ENCODE peak calls at places on chromosomes 11 and 22, in eight cellular contexts. U is PC-9; H is suprapubic skin; E is K562; Z is right cardiac atrium; S is OCI-LY7; Q is uterus; C is CD8-positive, alpha-beta T cell. O is an unnamed sample.
A peak's percentile ranks its signal among the peaks of the same experiment; 100 is the strongest.

GRCh38 chr11:93490996-93491618 is 52.1 kb downstream of the SMCO4 start:
- DNase-seq in U (no peak), H (no peak), E (no peak), Z (no peak), S (no peak), Q (no peak), C (no peak), O (no peak)

GRCh38 chr11:19995131-19995530 is 165.1 kb downstream of the DBX1 start:
- DNase-seq in U (peak; percentile 44), H (no peak), E (peak; percentile 25), Z (no peak), S (no peak), Q (no peak), C (no peak), O (no peak)

GRCh38 chr11:96707273-96707672 is 317.5 kb downstream of the JRKL start:
- DNase-seq in U (no peak), H (no peak), E (no peak), Z (no peak), S (no peak), Q (no peak), C (no peak), O (no peak)

GRCh38 chr22:29344137-29344536 is 28.6 kb upstream of the RASL10A start:
- DNase-seq in U (peak; percentile 93), H (no peak), E (no peak), Z (peak; percentile 87), S (no peak), Q (peak; percentile 75), C (no peak), O (no peak)

GRCh38 chr11:7545611-7546010 is 31.8 kb downstream of the PPFIBP2 start:
- DNase-seq in U (no peak), H (no peak), E (no peak), Z (no peak), S (no peak), Q (no peak), C (no peak), O (no peak)

GRCh38 chr11:92457250-92457649 is 232.6 kb downstream of the FAT3 start:
- DNase-seq in U (no peak), H (no peak), E (no peak), Z (no peak), S (no peak), Q (no peak), C (no peak), O (no peak)

GRCh38 chr11:126268708-126269579 is at the start of the genes FOXRED1 and SRPRA:
- DNase-seq in U (peak; percentile 99), H (peak; percentile 100), E (peak; percentile 100), Z (peak; percentile 100), S (peak; percentile 99), Q (peak; percentile 99), C (peak; percentile 100), O (peak; percentile 100)

GRCh38 chr11:119262668-119263351 is 54.1 kb downstream of the MCAM start:
- DNase-seq in U (no peak), H (no peak), E (no peak), Z (no peak), S (no peak), Q (no peak), C (no peak), O (no peak)

GRCh38 chr11:16418698-16419097 is 62.4 kb upstream of the SOX6 start:
- DNase-seq in U (no peak), H (no peak), E (no peak), Z (no peak), S (no peak), Q (no peak), C (no peak), O (no peak)

GRCh38 chr11:10302744-10303557 is 1.9 kb upstream of the ADM start:
- DNase-seq in U (peak; percentile 73), H (peak; percentile 96), E (peak; percentile 32), Z (peak; percentile 95), S (no peak), Q (peak; percentile 87), C (peak; percentile 77), O (peak; percentile 58)

GRCh38 chr22:25702571-25703167 is 39.3 kb upstream of the MYO18B start:
- DNase-seq in U (no peak), H (no peak), E (no peak), Z (no peak), S (no peak), Q (no peak), C (no peak), O (peak; percentile 4)

GRCh38 chr11:125649465-125650166 is 24.7 kb downstream of the CHEK1 start:
- DNase-seq in U (no peak), H (no peak), E (no peak), Z (no peak), S (no peak), Q (no peak), C (no peak), O (peak; percentile 29)

DNA sequence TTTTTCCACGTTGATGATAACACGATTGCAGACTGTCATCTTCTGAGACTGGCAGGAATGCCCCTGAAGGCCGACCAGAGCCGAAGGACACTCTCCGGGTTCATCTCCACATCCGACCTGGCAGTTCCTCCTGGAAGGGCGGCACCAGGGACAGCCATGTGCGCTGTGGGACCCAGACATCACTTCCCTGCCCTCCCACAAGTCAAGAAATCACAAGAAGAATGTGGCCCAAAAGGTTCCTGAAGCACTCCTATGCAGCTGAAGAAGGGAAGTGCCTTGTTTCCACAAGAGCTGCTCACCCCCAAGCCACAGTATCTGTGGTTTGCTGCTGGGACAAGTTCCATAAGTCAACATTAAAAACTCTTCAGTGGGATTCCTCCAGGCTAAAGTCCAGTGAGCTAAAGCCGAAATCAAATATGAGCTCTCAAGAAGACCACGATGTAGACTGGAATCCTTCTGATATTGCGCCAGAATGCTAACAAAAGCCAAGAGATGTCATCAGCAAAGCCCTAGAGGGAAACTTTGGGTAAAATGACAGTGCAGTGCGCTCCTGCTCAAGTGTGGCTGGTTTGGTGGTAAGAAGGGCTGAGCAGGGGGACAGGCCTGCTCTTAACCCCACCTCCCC is 21.2 kb downstream of the PACSIN2 start:
- DNase-seq in U (no peak), H (no peak), E (no peak), Z (no peak), S (no peak), Q (no peak), C (no peak), O (no peak)
- H3K4me1 ChIP-seq in U (peaks cover 94% of the 10 kb centered on the region), H (peaks cover 77% of the 10 kb centered on the region), E (peaks cover 3% of the 10 kb centered on the region), Z (peaks cover 15% of the 10 kb centered on the region), S (peaks cover 13% of the 10 kb centered on the region), Q (peaks cover 20% of the 10 kb centered on the region), C (peaks cover 3% of the 10 kb centered on the region), O (peaks cover 8% of the 10 kb centered on the region)

DNA sequence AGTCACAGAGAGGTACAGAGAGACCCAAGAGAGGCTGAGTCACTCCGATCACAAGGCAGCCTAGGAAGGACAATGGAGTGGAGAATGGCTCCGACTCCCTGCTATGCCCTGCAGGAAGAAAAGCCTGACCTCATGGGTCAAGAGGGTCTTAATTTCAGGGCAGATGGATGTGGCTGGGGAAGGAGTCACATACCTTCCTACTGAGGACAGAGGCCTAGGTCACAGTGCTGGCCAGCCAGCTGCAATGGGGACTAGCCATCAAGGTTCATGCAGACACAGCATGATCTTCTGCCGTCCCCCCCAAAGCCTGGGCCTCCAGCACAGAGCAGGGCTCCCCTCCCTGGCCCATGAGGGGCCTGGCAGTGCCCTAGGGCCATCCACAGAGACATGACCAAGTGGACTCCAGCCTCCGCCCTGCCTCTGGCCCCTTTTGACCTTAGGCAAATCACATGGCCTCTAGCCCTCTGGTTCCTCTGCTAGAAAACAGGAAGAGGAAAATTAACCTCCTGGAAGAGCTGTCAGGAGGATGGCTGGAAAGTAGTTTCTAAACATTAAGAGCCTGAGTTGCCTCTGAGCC is 1.8 kb downstream of the ARRB1 start:
- DNase-seq in U (no peak), H (no peak), E (peak; percentile 20), Z (peak; percentile 73), S (no peak), Q (no peak), C (no peak), O (no peak)
- H3K27ac ChIP-seq in U (no peak overlapping the region), H (peak overlapping the region; percentile 90), E (peak overlapping the region; percentile 81), Z (peak overlapping the region; percentile 74), S (no peak overlapping the region), Q (peak overlapping the region; percentile 88), C (peak overlapping the region; percentile 48), O (peak overlapping the region; percentile 87)

DNA sequence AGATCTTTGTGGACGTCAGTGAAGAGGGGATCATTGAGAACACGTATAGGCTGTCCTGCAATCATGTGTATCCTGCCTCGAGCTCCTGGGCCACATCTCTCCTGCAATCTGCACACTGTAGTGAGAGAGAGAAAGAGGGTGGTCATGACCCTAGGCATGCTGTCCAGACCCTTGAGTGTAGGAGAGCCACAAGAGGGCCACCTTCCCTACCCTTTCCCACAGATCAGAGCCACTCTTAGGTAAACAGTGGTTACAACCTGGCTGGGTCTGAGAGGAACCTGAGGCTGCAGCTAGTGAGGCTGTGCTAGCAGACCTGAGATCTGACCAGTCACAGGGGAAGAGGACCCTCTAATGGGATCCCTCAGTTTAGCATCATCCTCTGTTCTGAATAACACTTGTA is 3.9 kb upstream of the IL18BP start:
- DNase-seq in U (no peak), H (no peak), E (peak; percentile 31), Z (no peak), S (no peak), Q (no peak), C (no peak), O (no peak)
- H3K4me1 ChIP-seq in U (no peaks in the 10 kb centered on the region), H (peaks cover 11% of the 10 kb centered on the region), E (peaks cover 39% of the 10 kb centered on the region), Z (peaks cover 4% of the 10 kb centered on the region), S (peaks cover 33% of the 10 kb centered on the region), Q (no peaks in the 10 kb centered on the region), C (peaks cover 16% of the 10 kb centered on the region), O (peaks cover 18% of the 10 kb centered on the region)

GRCh38 chr11:86135319-86135714 is 66.4 kb upstream of the PICALM start:
- DNase-seq in U (no peak), H (no peak), E (no peak), Z (no peak), S (no peak), Q (no peak), C (no peak), O (no peak)

GRCh38 chr11:86132667-86133310 is 63.9 kb upstream of the PICALM start:
- DNase-seq in U (no peak), H (no peak), E (no peak), Z (no peak), S (no peak), Q (no peak), C (no peak), O (no peak)

GRCh38 chr11:86138958-86139357 is 70.1 kb upstream of the PICALM start:
- DNase-seq in U (no peak), H (no peak), E (no peak), Z (no peak), S (peak; percentile 10), Q (no peak), C (peak; percentile 30), O (no peak)

GRCh38 chr11:86136542-86136941 is 67.7 kb upstream of the PICALM start:
- DNase-seq in U (no peak), H (no peak), E (no peak), Z (no peak), S (no peak), Q (no peak), C (no peak), O (no peak)

DNA sequence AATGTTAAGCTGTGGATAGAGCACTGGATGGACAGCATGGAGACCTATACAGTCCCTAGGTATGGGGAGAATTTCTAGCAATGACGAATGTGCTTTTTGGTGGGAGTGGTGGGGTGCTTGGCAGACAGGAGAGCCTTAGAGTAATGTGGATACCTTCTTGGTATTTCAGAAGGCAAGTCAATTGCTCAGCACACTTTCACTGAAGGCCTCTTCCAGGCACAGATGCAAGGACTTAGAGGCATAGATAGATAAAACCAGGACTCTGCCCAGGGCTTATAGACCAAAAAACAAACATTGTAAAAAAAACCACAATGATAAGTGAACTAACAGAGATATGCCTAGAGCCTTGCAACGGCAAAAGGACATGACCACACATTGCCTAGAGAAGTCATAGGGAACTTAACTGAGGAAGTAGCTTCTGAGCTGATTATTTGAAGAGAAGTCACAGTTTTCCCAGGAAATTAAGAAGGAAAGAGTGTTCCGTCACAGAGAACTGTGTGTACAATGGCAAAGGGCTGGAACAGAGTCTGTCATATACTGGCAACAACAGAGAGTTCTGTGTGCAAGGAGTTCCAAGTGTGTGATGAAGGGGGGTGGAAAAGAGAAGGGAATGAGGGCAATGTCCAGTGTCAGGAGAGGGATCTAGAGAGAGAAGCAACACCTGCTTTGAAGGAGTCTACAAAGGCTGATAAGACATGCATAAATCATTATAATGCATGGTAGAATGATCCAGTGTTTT is 65.9 kb upstream of the PICALM start:
- DNase-seq in U (no peak), H (no peak), E (peak; percentile 29), Z (no peak), S (no peak), Q (no peak), C (no peak), O (no peak)
- H3K27ac ChIP-seq in U (no peak overlapping the region), H (peak overlapping the region; percentile 3), E (peak overlapping the region; percentile 78), Z (peak overlapping the region; percentile 36), S (no peak overlapping the region), Q (no peak overlapping the region), C (no peak overlapping the region), O (no peak overlapping the region)

O was measured in CD4-positive, CD25-positive, alpha-beta regulatory T cell.